ENCODE peak calls at places on chromosomes 4 and X, in six cellular contexts. F, B, Q, P, D and Z are unnamed samples.

GRCh38 chr4:132334081-132334480 is 815.0 kb upstream of the PCDH10 start:
- DNase-seq in B (no peak), Q (peak), P (no peak), D (no peak), F (no peak), Z (no peak)

GRCh38 chr4:184826315-184827266 is 823 bp upstream of the ACSL1 start:
- DNase-seq in P (no peak), Q (no peak), D (no peak), B (peak), F (no peak), Z (no peak)

GRCh38 chrX:1274786-1275185 is 6.2 kb downstream of the CSF2RA start:
- DNase-seq in Q (no peak), F (no peak), D (no peak), P (no peak), B (no peak), Z (no peak)

GRCh38 chrX:129779086-129779672 is 570 bp upstream of the SASH3 start:
- DNase-seq in B (no peak), Q (no peak), P (no peak), F (no peak), D (no peak), Z (no peak)

GRCh38 chr4:159649237-159649636 is 546.4 kb downstream of the RAPGEF2 start:
- DNase-seq in B (no peak), D (no peak), Q (no peak), P (no peak), F (no peak), Z (no peak)

GRCh38 chr4:151950993-151951726 is 190.4 kb upstream of the GATB start:
- DNase-seq in P (no peak), B (no peak), F (no peak), D (no peak), Q (no peak), Z (no peak)

GRCh38 chr4:74948279-74948678 is 15.4 kb downstream of the PARM1 start:
- DNase-seq in D (no peak), P (no peak), F (no peak), Q (no peak), B (no peak), Z (peak)

GRCh38 chr4:167906851-167907250 is 185.5 kb upstream of the ANXA10 start:
- DNase-seq in D (no peak), Q (no peak), F (no peak), B (no peak), P (no peak), Z (no peak)

GRCh38 chrX:136170109-136170800 is 22.9 kb downstream of the FHL1 start:
- DNase-seq in Q (no peak), F (no peak), D (peak), B (no peak), P (no peak), Z (no peak)
- TF ChIP-seq CTCF in Q (no peak), F (peak), D (no peak), B (no peak), P (peak), Z (no peak)

DNA sequence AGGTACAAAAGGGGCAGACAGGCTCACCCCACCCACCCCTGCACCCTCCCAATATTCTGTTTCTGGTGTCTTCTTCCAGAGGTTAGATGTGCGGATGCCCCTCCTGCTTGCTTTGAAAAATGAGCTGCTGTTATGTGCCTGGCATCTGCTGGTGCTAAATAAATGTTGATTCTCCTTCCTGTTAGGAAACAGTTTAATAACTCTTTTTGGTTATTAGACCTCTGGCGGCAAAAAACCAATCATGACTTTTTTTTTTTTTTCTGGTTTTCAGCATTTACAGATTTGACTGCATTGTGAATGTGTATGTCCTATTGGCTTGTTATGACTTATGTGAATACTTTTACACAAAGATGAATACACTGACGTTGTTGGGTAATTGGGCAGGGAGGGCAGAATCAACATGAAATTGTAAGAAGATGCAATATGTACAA is 13.6 kb upstream of the TMEM156 start:
- DNase-seq in B (peak), F (no peak), P (no peak), Q (peak), D (peak), Z (no peak)
- TF ChIP-seq CTCF in B (peak), F (no peak), P (no peak), Q (no peak), D (no peak), Z (no peak)

GRCh38 chr4:47701286-47701685 is 136.6 kb downstream of the CORIN start:
- DNase-seq in F (no peak), P (no peak), D (no peak), Q (no peak), B (no peak), Z (no peak)

GRCh38 chr4:47704693-47705325 is 133.1 kb downstream of the CORIN start:
- DNase-seq in D (peak), B (peak), F (no peak), Q (peak), P (no peak), Z (peak)

GRCh38 chr4:47703964-47704363 is 133.9 kb downstream of the CORIN start:
- DNase-seq in D (no peak), F (no peak), Q (no peak), B (no peak), P (no peak), Z (no peak)

GRCh38 chr4:47703008-47703407 is 134.9 kb downstream of the CORIN start:
- DNase-seq in B (no peak), Q (no peak), D (no peak), F (no peak), P (no peak), Z (no peak)

GRCh38 chr4:47705326-47705981 is 132.4 kb downstream of the CORIN start:
- DNase-seq in B (no peak), P (no peak), Q (peak), F (no peak), D (peak), Z (no peak)
- TF ChIP-seq CTCF in B (no peak), P (no peak), Q (peak), F (peak), D (peak), Z (peak)

GRCh38 chr4:71709961-71710360 is 73.9 kb downstream of the GC start:
- DNase-seq in P (no peak), B (no peak), D (peak), Q (peak), F (no peak), Z (peak)
- TF ChIP-seq CTCF in P (no peak), B (no peak), D (peak), Q (peak), F (peak), Z (no peak)

DNA sequence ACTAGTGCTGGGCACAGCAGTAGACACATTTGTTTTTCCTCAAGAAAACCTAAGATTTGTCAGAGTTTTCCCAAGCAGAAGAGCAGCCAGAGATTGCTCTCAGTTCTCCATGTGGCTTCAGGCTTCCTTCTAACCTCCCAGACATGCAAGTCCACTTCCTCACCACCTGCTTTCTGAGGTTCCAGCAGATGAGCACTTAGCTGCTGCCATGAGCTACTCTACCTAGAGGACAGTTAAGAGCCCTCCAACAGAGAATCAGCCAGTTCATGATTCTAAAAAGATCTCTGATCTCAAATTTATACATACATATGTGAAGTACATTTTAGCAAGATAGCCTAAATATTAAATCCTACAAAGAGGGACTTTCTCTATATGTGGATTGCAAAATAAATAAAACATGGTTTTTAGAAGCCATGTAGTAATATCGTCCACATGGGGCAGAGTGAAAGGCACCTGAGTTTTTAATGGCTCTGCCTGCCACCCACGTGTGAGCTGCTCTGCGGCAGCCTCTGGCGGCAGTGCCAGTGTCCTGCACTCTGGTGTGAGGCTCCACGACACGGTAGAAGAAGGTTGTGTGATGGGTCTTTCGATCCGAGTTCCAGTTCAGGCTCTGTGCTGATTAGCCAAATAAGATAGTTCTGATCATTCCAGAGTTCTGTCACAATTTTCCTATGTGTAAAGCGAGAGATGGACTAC is 10.3 kb downstream of the CYP4V2 start:
- DNase-seq in P (no peak), F (no peak), D (peak), Q (peak), B (peak), Z (peak)
- TF ChIP-seq CTCF in P (peak), F (peak), D (peak), Q (peak), B (peak), Z (peak)

GRCh38 chr4:176563591-176563990 is 229.1 kb downstream of the VEGFC start:
- DNase-seq in Q (peak), F (no peak), D (peak), B (no peak), P (no peak), Z (no peak)
- TF ChIP-seq CTCF in Q (peak), F (peak), D (peak), B (no peak), P (peak), Z (no peak)